ENCODE peak calls at places on chromosomes 3 and 15, in six cellular contexts. L, T, B, I, E and A are unnamed samples.

GRCh38 chr15:68441045-68441743 is 9.2 kb upstream of the ITGA11 start:
- DNase-seq in L (no peak), T (no peak), B (no peak), I (no peak), E (peak), A (no peak)

GRCh38 chr3:29777869-29778268 is 497.0 kb downstream of the RBMS3 start:
- DNase-seq in L (no peak), T (no peak), B (no peak), I (no peak), E (no peak), A (no peak)

GRCh38 chr3:125615256-125615655 is 20.0 kb upstream of the OSBPL11 start:
- DNase-seq in L (no peak), T (no peak), B (no peak), I (no peak), E (no peak), A (no peak)

GRCh38 chr15:73283341-73283962 is 85.3 kb downstream of the HCN4 start:
- DNase-seq in L (no peak), T (no peak), B (no peak), I (no peak), E (no peak), A (no peak)

GRCh38 chr3:193963808-193964516 is 172.0 kb upstream of the HES1 start:
- DNase-seq in L (peak), T (no peak), B (no peak), I (no peak), E (no peak), A (no peak)

GRCh38 chr3:142180761-142181362 is 31.5 kb upstream of the TFDP2 start:
- DNase-seq in L (no peak), T (peak), B (peak), I (no peak), E (peak), A (peak)

GRCh38 chr3:100720423-100720822 is 11.1 kb downstream of the TFG start:
- DNase-seq in L (no peak), T (no peak), B (no peak), I (no peak), E (peak), A (no peak)

GRCh38 chr15:101499863-101500713 is 10.6 kb upstream of the PCSK6 start:
- DNase-seq in L (no peak), T (no peak), B (no peak), I (no peak), E (no peak), A (no peak)

GRCh38 chr3:74523811-74524210 is 90.6 kb downstream of the CNTN3 start:
- DNase-seq in L (no peak), T (no peak), B (no peak), I (no peak), E (no peak), A (no peak)

GRCh38 chr3:145248928-145249327 is 912.1 kb downstream of the PLOD2 start:
- DNase-seq in L (no peak), T (no peak), B (no peak), I (no peak), E (no peak), A (no peak)

GRCh38 chr3:100360757-100361496 is 26.4 kb downstream of the NIT2 start:
- DNase-seq in L (no peak), T (no peak), B (no peak), I (no peak), E (no peak), A (no peak)

GRCh38 chr15:52180196-52180835 is 10.9 kb downstream of the GNB5 start:
- DNase-seq in L (no peak), T (peak), B (peak), I (no peak), E (no peak), A (no peak)

GRCh38 chr3:189947068-189947467 is 173.6 kb downstream of the P3H2 start:
- DNase-seq in L (no peak), T (no peak), B (no peak), I (no peak), E (no peak), A (no peak)

GRCh38 chr3:141060287-141060686 is 9.1 kb downstream of the SPSB4 start:
- DNase-seq in L (no peak), T (no peak), B (no peak), I (no peak), E (no peak), A (no peak)